ENCODE peak calls at places on chromosomes 12 and 14, in four cellular contexts. E, T, Z and N are unnamed samples.
A peak's percentile ranks its signal among the peaks of the same experiment; 100 is the strongest.

GRCh38 chr12:98416845-98417244 is 98.5 kb upstream of the TMPO start:
- DNase-seq in E (no peak), T (no peak), Z (no peak), N (no peak)

GRCh38 chr12:34601689-34602088 is 579.4 kb downstream of the ALG10 start:
- DNase-seq in Z (no peak), E (no peak), T (no peak), N (no peak)

GRCh38 chr12:3218150-3218845 is 141.1 kb downstream of the TSPAN9 start:
- DNase-seq in E (no peak), Z (no peak), T (no peak), N (no peak)

GRCh38 chr12:113250045-113250444 is 28.8 kb downstream of the TPCN1 start:
- DNase-seq in Z (no peak), E (no peak), T (no peak), N (no peak)

GRCh38 chr14:65211341-65211987 is 109.1 kb upstream of the MAX start:
- DNase-seq in T (no peak), E (no peak), Z (no peak), N (no peak)

GRCh38 chr12:112196476-112196875 is 71.1 kb downstream of the TRAFD1 start:
- DNase-seq in Z (no peak), E (no peak), T (no peak), N (no peak)

GRCh38 chr12:40775681-40776080 is 83.4 kb downstream of the CNTN1 start:
- DNase-seq in T (no peak), Z (no peak), E (no peak), N (no peak)

GRCh38 chr12:124147579-124147978 is 147.3 kb upstream of the RFLNA start:
- DNase-seq in Z (peak; percentile 56), E (no peak), T (no peak), N (no peak)

GRCh38 chr14:73231874-73232851 is 5.1 kb upstream of the PAPLN start:
- DNase-seq in T (no peak), E (peak; percentile 45), Z (no peak), N (no peak)

GRCh38 chr12:42172811-42173210 is 28.1 kb upstream of the GXYLT1 start:
- DNase-seq in Z (no peak), E (no peak), T (no peak), N (no peak)

GRCh38 chr12:51817027-51817953 is 31.2 kb downstream of the FIGNL2 start:
- DNase-seq in T (no peak), Z (no peak), E (no peak), N (no peak)

GRCh38 chr14:62710811-62711210 is 334.4 kb downstream of the KCNH5 start:
- DNase-seq in Z (no peak), E (no peak), T (no peak), N (no peak)

GRCh38 chr12:96606134-96606533 is 116.8 kb downstream of the CFAP54 start:
- DNase-seq in Z (no peak), E (no peak), T (no peak), N (no peak)

GRCh38 chr14:58763210-58763609 is 125.4 kb downstream of the DACT1 start:
- DNase-seq in Z (no peak), E (no peak), T (no peak), N (no peak)

GRCh38 chr12:104742551-104742961 is 215.5 kb downstream of the SLC41A2 start:
- DNase-seq in E (no peak), T (no peak), Z (no peak), N (no peak)

GRCh38 chr14:105477659-105478623 is 3.3 kb downstream of the CRIP2 start:
- DNase-seq in E (peak; percentile 73), T (no peak), Z (no peak), N (no peak)

GRCh38 chr12:129750426-129750825 is 153.4 kb downstream of the TMEM132D start:
- DNase-seq in Z (no peak), E (no peak), T (no peak), N (no peak)

GRCh38 chr12:51820721-51821422 is 27.6 kb downstream of the FIGNL2 start:
- DNase-seq in T (peak; percentile 65), Z (no peak), E (peak; percentile 70), N (peak; percentile 28)

GRCh38 chr12:53082637-53083036 is 3.4 kb upstream of the SPRYD3 start:
- DNase-seq in E (no peak), T (no peak), Z (no peak), N (no peak)

GRCh38 chr12:29066061-29066588 is 83.0 kb upstream of the FAR2 start:
- DNase-seq in Z (no peak), E (no peak), T (no peak), N (peak; percentile 38)

GRCh38 chr14:101199028-101199770 is 295.7 kb upstream of the RTL1 start:
- DNase-seq in Z (no peak), E (no peak), T (no peak), N (no peak)

GRCh38 chr12:128712622-128713021 is 111.1 kb downstream of the SLC15A4 start:
- DNase-seq in T (no peak), E (no peak), Z (no peak), N (no peak)

GRCh38 chr14:100317897-100318808 is 5.0 kb upstream of the SLC25A47 start:
- DNase-seq in E (peak; percentile 78), T (peak; percentile 88), Z (no peak), N (no peak)

GRCh38 chr14:95877633-95878032 is 1.0 kb downstream of the TUNAR start:
- DNase-seq in Z (no peak), E (no peak), T (no peak), N (no peak)

GRCh38 chr14:55580401-55581010 is 499 bp downstream of the KTN1 start:
- DNase-seq in E (peak; percentile 71), T (peak; percentile 33), Z (no peak), N (peak; percentile 25)

GRCh38 chr14:102902086-102902485 is 20.4 kb upstream of the AMN start:
- DNase-seq in T (no peak), Z (no peak), E (no peak), N (no peak)

GRCh38 chr12:107133462-107133861 is 40.1 kb upstream of the CRY1 start:
- DNase-seq in E (no peak), T (no peak), Z (no peak), N (no peak)

GRCh38 chr12:116525418-116526001 is 33.7 kb upstream of the MAP1LC3B2 start:
- DNase-seq in T (no peak), E (no peak), Z (no peak), N (no peak)

GRCh38 chr12:128662106-128662505 is 161.7 kb downstream of the SLC15A4 start:
- DNase-seq in T (no peak), E (no peak), Z (no peak), N (no peak)

GRCh38 chr12:26275313-26276257 is 80.2 kb downstream of the SSPN start:
- DNase-seq in T (no peak), Z (no peak), E (no peak), N (no peak)

GRCh38 chr12:89873745-89874144 is 165.1 kb upstream of the ATP2B1 start:
- DNase-seq in E (no peak), Z (no peak), T (no peak), N (no peak)
- TF ChIP-seq SPI1 in E (no peak), Z (no peak), T (no peak), N (no peak)

GRCh38 chr12:122793685-122794106 is 19.3 kb downstream of the CCDC62 start:
- DNase-seq in Z (no peak), E (peak; percentile 70), T (no peak), N (peak; percentile 38)
- TF ChIP-seq SPI1 in Z (no peak), E (no peak), T (no peak), N (no peak)

GRCh38 chr14:37973031-37973908 is 234.4 kb upstream of the SSTR1 start:
- DNase-seq in Z (no peak), T (no peak), E (no peak), N (no peak)
- TF ChIP-seq SPI1 in Z (no peak), T (no peak), E (no peak), N (no peak)

GRCh38 chr14:88490168-88490567 is 64.6 kb downstream of the PTPN21 start:
- DNase-seq in Z (no peak), E (no peak), T (no peak), N (no peak)
- TF ChIP-seq SPI1 in Z (no peak), E (no peak), T (no peak), N (no peak)

DNA sequence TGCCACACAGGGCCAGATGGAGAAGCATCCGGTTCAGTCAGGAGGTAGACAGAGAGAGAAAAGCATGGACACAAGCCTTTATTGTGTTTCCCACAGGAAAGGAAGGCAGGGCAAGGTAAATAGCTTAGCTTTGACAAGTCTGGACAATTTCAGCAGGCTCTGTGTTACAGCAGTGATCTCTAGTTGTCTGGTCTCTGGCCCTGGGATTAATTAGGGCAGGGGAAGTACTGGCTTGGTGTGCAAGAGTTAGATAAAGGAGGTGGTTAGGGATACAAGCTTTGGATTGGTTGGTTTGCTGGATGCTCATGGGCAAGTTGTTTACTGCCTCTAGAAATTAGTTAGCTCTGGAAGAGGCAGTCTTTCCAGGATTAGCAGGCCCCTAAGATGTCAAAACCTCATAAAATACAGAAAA is 15.1 kb upstream of the NGDN start:
- DNase-seq in T (no peak), Z (no peak), E (peak; percentile 43), N (no peak)
- TF ChIP-seq SPI1 in T (no peak), Z (no peak), E (peak; percentile 64), N (no peak)

GRCh38 chr12:57591567-57592325 is 754 bp downstream of the PIP4K2C start:
- DNase-seq in Z (no peak), T (no peak), E (peak; percentile 45), N (no peak)
- TF ChIP-seq SPI1 in Z (no peak), T (no peak), E (no peak), N (no peak)

GRCh38 chr12:131919366-131920156 is 9.5 kb upstream of the PUS1 start:
- DNase-seq in T (no peak), Z (no peak), E (no peak), N (no peak)

GRCh38 chr12:131917711-131918306 is 11.3 kb upstream of the PUS1 start:
- DNase-seq in E (no peak), T (peak; percentile 33), Z (no peak), N (no peak)

GRCh38 chr12:131917139-131917710 is 11.9 kb upstream of the PUS1 start:
- DNase-seq in E (no peak), T (peak; percentile 27), Z (no peak), N (no peak)

GRCh38 chr12:131919051-131919347 is 10.1 kb upstream of the PUS1 start:
- DNase-seq in T (no peak), E (no peak), Z (no peak), N (no peak)

DNA sequence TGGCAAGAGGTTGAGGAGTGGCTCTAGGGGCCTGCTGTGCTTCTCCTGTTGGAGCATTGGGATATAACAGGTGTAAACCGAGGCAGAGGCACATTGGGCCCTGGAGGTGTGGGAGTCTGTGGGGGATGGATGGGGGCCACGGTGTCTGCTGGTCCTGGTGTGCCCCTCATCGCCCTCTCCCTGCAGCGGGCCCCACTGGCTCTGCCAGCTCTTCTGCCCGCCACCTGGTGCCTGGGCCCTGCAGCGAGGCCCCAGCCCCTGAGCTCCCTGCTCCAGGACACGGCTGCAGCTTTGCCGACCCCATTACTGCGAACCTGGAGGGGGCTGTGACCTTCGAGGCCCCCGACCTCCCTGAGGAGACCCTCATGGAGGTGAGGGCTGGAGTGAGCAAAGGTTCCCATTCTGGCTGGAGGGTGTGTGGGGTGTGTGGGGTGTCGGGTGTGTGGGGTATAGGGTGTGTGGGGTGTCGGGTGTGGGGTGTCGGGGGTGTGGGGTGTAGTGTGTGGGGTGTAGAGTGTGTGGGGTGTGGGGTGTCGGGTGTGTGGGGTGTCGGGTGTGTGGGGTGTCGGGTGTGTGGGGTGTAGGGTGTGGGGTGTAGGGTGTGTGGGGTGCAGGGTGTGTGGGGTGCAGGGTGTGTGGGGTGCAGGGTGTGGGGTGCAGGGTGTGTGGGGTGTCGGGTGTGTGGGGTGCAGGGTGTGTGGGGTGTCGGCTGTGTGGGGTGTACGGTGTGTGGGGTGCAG is 10.6 kb upstream of the PUS1 start:
- DNase-seq in T (no peak), E (no peak), Z (no peak), N (no peak)
- TF ChIP-seq SPI1 in T (no peak), E (no peak), Z (no peak), N (no peak)

GRCh38 chr12:118359541-118359915 is 13.2 kb downstream of the TAOK3 start:
- DNase-seq in E (no peak), Z (no peak), T (no peak), N (peak; percentile 80)
- TF ChIP-seq SPI1 in E (no peak), Z (no peak), T (no peak), N (peak; percentile 42)